ENCODE peak calls at places on chromosomes 6 and 20, in four cellular contexts. E, Y, G and F are unnamed samples.

GRCh38 chr20:10282930-10283556 is 64.4 kb downstream of the SNAP25 start:
- DNase-seq in E (no peak), Y (no peak), G (no peak), F (no peak)

GRCh38 chr20:63101781-63102719 is 95.3 kb upstream of the BHLHE23 start:
- DNase-seq in E (peak), Y (no peak), G (peak), F (peak)

GRCh38 chr6:2132416-2132815 is 113.0 kb downstream of the GMDS start:
- DNase-seq in Y (no peak), E (no peak), G (no peak), F (no peak)

GRCh38 chr6:137873273-137873762 is 6.3 kb downstream of the TNFAIP3 start:
- DNase-seq in Y (no peak), G (peak), E (no peak), F (peak)

GRCh38 chr6:150352321-150353296 is 16.2 kb upstream of the IYD start:
- DNase-seq in Y (no peak), G (no peak), E (no peak), F (no peak)

GRCh38 chr20:63544958-63545516 is 2.5 kb downstream of the SRMS start:
- DNase-seq in Y (no peak), G (no peak), E (no peak), F (peak)

GRCh38 chr6:35294308-35294945 is 3.2 kb upstream of the DEF6 start:
- DNase-seq in Y (peak), G (peak), E (peak), F (no peak)

GRCh38 chr6:36276581-36277536 is 7.0 kb downstream of the PNPLA1 start:
- DNase-seq in E (no peak), G (no peak), Y (no peak), F (no peak)

GRCh38 chr6:36820700-36821580 is 18.3 kb downstream of the CPNE5 start:
- DNase-seq in E (no peak), Y (no peak), G (no peak), F (no peak)

GRCh38 chr6:67935976-67936477 is 699.1 kb upstream of the ADGRB3 start:
- DNase-seq in Y (no peak), G (no peak), E (no peak), F (no peak)

GRCh38 chr20:34045294-34045693 is 51.6 kb downstream of the RALY start:
- DNase-seq in Y (no peak), G (no peak), E (no peak), F (no peak)

GRCh38 chr20:20456736-20457135 is 88.8 kb downstream of the INSM1 start:
- DNase-seq in G (no peak), Y (no peak), E (no peak), F (no peak)

GRCh38 chr20:56588996-56589395 is 40.1 kb upstream of the TFAP2C start:
- DNase-seq in Y (no peak), G (no peak), E (no peak), F (no peak)

GRCh38 chr6:26033132-26033941 is 53.9 kb upstream of the HFE start:
- DNase-seq in G (no peak), Y (peak), E (peak), F (peak)

GRCh38 chr6:4405609-4406212 is 270.3 kb upstream of the ECI2 start:
- DNase-seq in G (no peak), E (no peak), Y (no peak), F (no peak)

GRCh38 chr6:104983296-104983695 is 26.4 kb downstream of the LIN28B start:
- DNase-seq in G (no peak), E (no peak), Y (no peak), F (no peak)

GRCh38 chr20:1299522-1299921 is 29.4 kb downstream of the SDCBP2 start:
- DNase-seq in Y (no peak), G (peak), E (no peak), F (no peak)

GRCh38 chr6:90411292-90411781 is 114.7 kb upstream of the BACH2 start:
- DNase-seq in G (no peak), Y (no peak), E (peak), F (no peak)

GRCh38 chr20:33282991-33283555 is at the start of gene BPIFB1:
- DNase-seq in G (no peak), E (no peak), Y (no peak), F (no peak)

GRCh38 chr6:53866231-53866630 is 71.4 kb downstream of the LRRC1 start:
- DNase-seq in G (no peak), Y (no peak), E (no peak), F (no peak)

GRCh38 chr20:12970372-12970821 is 38.4 kb upstream of the SPTLC3 start:
- DNase-seq in E (peak), G (no peak), Y (no peak), F (no peak)

GRCh38 chr6:3165631-3166534 is 8.5 kb upstream of the TUBB2A start:
- DNase-seq in E (no peak), G (no peak), Y (no peak), F (no peak)

GRCh38 chr6:166697113-166697512 is 70.1 kb upstream of the RPS6KA2 start:
- DNase-seq in E (no peak), G (no peak), Y (no peak), F (no peak)

GRCh38 chr6:113645576-113645970 is 211.6 kb upstream of the MARCKS start:
- DNase-seq in Y (no peak), E (no peak), G (no peak), F (no peak)

GRCh38 chr6:106783631-106784566 is 154.5 kb downstream of the QRSL1 start:
- DNase-seq in G (no peak), E (no peak), Y (no peak), F (peak)

GRCh38 chr6:35776364-35777215 is at the start of gene CLPSL2:
- DNase-seq in E (peak), G (no peak), Y (peak), F (no peak)

GRCh38 chr20:55216525-55217242 is 741.3 kb downstream of the DOK5 start:
- DNase-seq in Y (no peak), E (no peak), G (no peak), F (no peak)

GRCh38 chr20:6037082-6037481 is 16.8 kb downstream of the LRRN4 start:
- DNase-seq in G (no peak), E (no peak), Y (no peak), F (no peak)

GRCh38 chr20:64150756-64151633 is 13.3 kb upstream of the MYT1 start:
- DNase-seq in Y (no peak), G (no peak), E (no peak), F (no peak)

GRCh38 chr6:36204068-36204753 is 7.7 kb downstream of the BRPF3 start:
- DNase-seq in G (no peak), Y (no peak), E (no peak), F (no peak)